ENCODE peak calls at places on chromosomes 6 and 20, in six cellular contexts. L is heart right ventricle, F is cardiac muscle cell, A is PC-9, M is pancreas, H is HCT116. G is an unnamed sample.

GRCh38 chr6:138248878-138249277 is 30.6 kb upstream of the PBOV1 start:
- DNase-seq in F (no peak), A (no peak), H (no peak), M (no peak), L (no peak), G (no peak)

GRCh38 chr6:113701552-113702254 is 155.4 kb upstream of the MARCKS start:
- DNase-seq in A (no peak), F (no peak), H (no peak), L (no peak), M (peak; percentile 38), G (no peak)

GRCh38 chr6:31579119-31579505 is 3.1 kb downstream of the LTB start:
- DNase-seq in A (no peak), M (no peak), L (no peak), F (no peak), H (no peak), G (no peak)

GRCh38 chr20:46959081-46959692 is 64.5 kb downstream of the EYA2 start:
- DNase-seq in F (no peak), A (peak; percentile 98), M (no peak), L (no peak), H (peak; percentile 22), G (no peak)

GRCh38 chr6:89008299-89008698 is 44.9 kb upstream of the RNGTT start:
- DNase-seq in L (no peak), H (no peak), F (no peak), A (no peak), M (no peak), G (no peak)

GRCh38 chr6:157831018-157831369 is 7.9 kb downstream of the SNX9 start:
- DNase-seq in F (no peak), A (no peak), L (no peak), M (no peak), H (no peak), G (no peak)

GRCh38 chr6:55438217-55438616 is 110.9 kb downstream of the GFRAL start:
- DNase-seq in M (no peak), H (no peak), L (no peak), F (no peak), A (no peak), G (no peak)

GRCh38 chr20:3045816-3046676 is at the start of gene MRPS26:
- DNase-seq in M (peak; percentile 86), L (peak; percentile 93), F (peak; percentile 96), H (peak; percentile 60), A (peak; percentile 76), G (peak; percentile 93)

GRCh38 chr20:61628901-61629300 is 376.8 kb downstream of the CDH4 start:
- DNase-seq in H (no peak), M (no peak), L (no peak), F (no peak), A (no peak), G (no peak)

DNA sequence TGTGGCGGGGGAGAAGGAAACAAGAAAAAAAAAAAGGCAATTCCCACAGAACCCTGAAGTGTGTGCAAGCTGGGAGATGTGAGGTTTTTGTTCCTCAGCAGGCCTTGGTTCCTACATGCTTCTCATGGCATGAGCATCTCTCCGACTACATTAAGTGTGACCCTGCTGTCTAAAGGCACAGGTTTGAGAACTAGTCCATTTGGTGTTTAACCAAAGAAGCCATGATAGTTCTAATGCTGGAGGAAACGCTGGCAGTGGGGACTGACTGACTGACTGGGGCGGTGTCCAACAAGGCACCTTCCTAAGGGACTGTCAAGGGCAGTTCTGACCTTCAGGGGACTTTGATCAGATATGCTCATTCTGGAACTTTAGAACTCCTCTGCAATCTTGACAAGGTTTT is 3.8 kb downstream of the TXNDC5 start:
- DNase-seq in M (no peak), A (no peak), F (no peak), L (no peak), H (no peak), G (no peak)
- TF ChIP-seq CTCF in M (no peak), A (no peak), F (no peak), L (no peak), H (no peak), G (no peak)

DNA sequence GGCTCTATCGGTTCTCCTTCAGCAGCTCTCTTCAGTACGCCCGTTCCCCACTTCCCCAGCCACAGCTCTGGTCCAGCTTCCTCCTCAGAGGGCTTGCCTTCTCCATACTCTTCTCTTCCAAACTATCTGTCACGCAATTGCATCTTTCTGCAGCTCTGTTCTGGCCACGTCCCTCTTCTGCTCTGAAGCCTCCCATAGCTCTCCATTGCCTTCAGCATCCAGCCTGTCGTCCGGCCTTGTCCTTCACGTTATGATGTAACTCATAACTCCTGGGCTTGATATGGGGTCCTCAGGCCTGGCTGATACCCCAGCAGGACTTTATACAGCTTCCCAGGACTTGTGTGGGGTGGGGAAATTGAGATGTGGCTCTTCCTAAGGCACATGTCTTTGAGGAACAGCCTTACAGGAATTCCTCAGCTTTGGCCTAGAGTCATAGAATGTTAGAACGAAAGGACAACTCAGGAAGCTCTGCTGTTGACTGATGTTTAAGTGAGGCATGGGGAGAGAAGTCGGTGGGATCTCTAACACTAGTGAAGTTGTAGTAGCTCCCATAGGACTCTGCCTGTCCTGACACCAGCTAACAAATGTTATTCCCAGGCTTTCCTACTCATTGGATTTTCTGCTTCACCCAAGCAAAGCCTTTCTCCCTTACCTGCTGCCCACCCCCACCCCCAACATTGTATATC is 39.5 kb upstream of the RNF8 start:
- DNase-seq in A (no peak), M (no peak), L (no peak), F (no peak), H (no peak), G (no peak)
- H3K36me3 ChIP-seq in A (peaks cover 17% of the 10 kb centered on the region), M (peaks cover 41% of the 10 kb centered on the region), L (peaks cover 65% of the 10 kb centered on the region), F (peaks cover 29% of the 10 kb centered on the region), H (peaks cover 20% of the 10 kb centered on the region), G (peaks cover 13% of the 10 kb centered on the region)

GRCh38 chr20:840858-841567 is 7.5 kb downstream of the FAM110A start:
- DNase-seq in M (peak; percentile 43), A (peak; percentile 51), F (no peak), L (no peak), H (no peak), G (no peak)

GRCh38 chr20:843908-844307 is 10.4 kb downstream of the FAM110A start:
- DNase-seq in H (no peak), F (no peak), A (no peak), M (no peak), L (no peak), G (no peak)

GRCh38 chr20:840503-840857 is 7.0 kb downstream of the FAM110A start:
- DNase-seq in M (no peak), F (no peak), A (no peak), L (no peak), H (no peak), G (no peak)

GRCh38 chr20:842547-842940 is 9.0 kb downstream of the FAM110A start:
- DNase-seq in A (no peak), M (no peak), F (no peak), L (no peak), H (no peak), G (no peak)

DNA sequence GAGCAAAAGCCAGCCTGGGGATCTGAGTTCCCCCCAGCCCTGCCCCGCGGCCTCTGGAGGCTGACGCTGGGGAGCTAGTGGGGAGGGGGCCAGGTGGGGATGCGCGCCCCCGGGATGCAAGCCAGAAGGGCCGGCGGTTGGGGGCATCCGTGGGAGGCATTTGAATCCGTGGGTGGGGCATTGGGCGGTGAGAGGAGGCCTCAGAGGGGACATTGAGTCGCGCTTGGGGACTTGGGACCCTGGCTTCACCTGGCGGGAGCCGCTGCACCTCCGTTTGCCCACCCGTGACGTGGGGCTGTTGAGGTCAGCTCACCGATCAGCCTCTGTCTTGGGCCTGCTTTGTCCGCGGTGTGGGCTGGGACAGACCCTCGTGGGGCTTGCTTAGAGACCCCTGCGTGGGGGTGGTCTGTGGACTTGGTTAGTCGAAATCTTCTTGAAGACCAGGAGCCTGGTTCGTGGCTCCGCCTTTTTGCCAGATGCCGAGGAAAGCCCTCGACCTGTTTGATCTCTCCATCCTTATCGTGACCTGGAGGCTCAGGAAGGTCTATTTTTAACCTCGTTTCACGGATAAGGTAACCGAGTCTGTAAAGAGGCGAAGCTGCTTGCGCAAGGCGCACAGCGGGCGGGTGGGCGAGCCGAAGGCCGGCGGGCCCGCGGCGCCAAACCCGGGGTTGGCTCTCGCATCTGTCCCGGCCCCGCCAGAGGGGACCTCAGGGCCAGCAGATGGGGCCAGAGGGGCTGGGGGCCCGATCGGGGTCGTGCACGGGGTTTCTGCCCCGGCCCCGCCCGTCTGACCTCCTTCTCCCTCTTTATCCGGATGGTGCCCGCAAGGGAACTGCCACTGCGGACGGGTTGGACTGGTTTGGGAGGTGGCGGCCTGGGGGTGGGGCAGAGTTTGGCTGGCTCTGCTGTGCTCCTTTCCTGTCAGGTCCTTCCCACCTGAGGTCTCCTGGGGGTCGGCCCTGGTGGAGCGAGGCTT is 8.3 kb downstream of the FAM110A start:
- DNase-seq in H (no peak), M (peak; percentile 50), A (peak; percentile 77), L (no peak), F (peak; percentile 74), G (no peak)
- H3K4me3 ChIP-seq in H (peak overlapping the region; percentile 82), M (peak overlapping the region; percentile 61), A (peak overlapping the region; percentile 77), L (peak overlapping the region; percentile 46), F (peak overlapping the region; percentile 47), G (peak overlapping the region; percentile 54)

GRCh38 chr20:31605031-31605901 is at the start of gene ID1:
- DNase-seq in H (peak; percentile 95), M (peak; percentile 87), F (peak; percentile 98), A (peak; percentile 86), L (peak; percentile 94), G (peak; percentile 82)
- TF ChIP-seq CTCF in H (no peak), M (no peak), F (no peak), A (no peak), L (no peak), G (no peak)

DNA sequence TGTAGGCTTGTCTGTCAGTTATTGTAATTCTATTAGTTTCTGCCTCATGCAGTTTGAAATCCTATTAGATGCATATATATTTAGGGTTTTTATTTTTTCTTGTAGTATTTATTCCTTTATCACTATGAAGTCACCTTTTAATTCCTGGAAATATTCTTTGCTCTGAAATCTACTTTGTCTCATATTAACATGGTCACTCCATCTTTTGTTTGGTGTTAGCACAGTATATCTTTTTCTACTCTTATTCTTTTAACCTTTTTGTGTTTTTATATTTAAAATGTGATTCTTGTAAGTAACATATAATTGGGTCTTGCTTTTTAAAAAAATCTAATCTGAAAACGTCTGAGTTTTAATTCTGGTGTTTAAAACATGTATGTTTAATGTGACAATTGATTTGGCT is 121.6 kb downstream of the GJA10 start:
- DNase-seq in H (no peak), M (no peak), L (no peak), A (no peak), F (no peak), G (no peak)
- H3K36me3 ChIP-seq in H (no peaks in the 10 kb centered on the region), M (no peaks in the 10 kb centered on the region), L (no peaks in the 10 kb centered on the region), A (no peaks in the 10 kb centered on the region), F (no peaks in the 10 kb centered on the region), G (no peaks in the 10 kb centered on the region)

DNA sequence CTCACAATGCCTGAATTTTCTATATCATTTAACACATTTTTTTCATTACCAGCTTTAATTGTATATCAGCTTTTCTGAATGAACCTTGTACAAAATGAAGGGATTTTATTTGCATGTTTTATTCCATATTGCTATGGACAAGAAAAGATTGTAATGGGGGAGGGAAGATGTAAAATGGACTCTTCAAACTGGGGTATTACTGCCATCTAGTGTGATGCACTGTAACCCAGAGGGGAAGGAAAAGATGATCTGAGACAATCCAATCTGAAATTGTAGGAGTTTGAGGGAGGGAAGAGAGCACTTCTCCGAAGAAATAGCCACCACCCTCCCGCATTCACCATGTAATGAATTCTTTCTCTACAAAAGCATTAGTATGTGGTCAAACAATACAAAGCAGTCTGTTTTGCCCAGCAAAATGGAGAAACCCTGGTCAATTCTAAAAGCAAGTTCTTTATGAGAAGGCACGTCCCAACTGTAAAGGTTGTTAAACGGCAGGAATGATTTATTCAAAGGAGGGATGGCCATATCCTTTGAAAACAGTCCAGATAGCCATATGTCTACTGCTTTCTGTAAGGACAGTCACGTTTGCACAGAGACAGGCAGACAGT is 679.5 kb upstream of the NRSN1 start:
- DNase-seq in H (peak; percentile 1), F (peak; percentile 49), A (no peak), L (no peak), M (no peak), G (no peak)
- H3K4me3 ChIP-seq in H (no peak overlapping the region), F (no peak overlapping the region), A (no peak overlapping the region), L (no peak overlapping the region), M (no peak overlapping the region), G (no peak overlapping the region)

GRCh38 chr20:18712877-18713276 is 100.7 kb upstream of the SCP2D1 start:
- DNase-seq in M (no peak), F (no peak), A (no peak), H (no peak), L (no peak), G (no peak)
- TF ChIP-seq CTCF in M (no peak), F (no peak), A (no peak), H (no peak), L (no peak), G (no peak)